ENCODE peak calls at places on chromosomes 5 and 9, in ten cellular contexts. S, Y, Z, P, B, T, U, C, R and O are unnamed samples.

GRCh38 chr9:89144242-89144641 is 34.4 kb downstream of the SHC3 start:
- DNase-seq in U (no peak), P (no peak), B (no peak), S (no peak), T (no peak), Y (no peak), R (no peak), C (no peak), Z (no peak), O (no peak)

GRCh38 chr5:14038341-14038959 is 94.0 kb upstream of the DNAH5 start:
- DNase-seq in B (no peak), C (no peak), R (no peak), P (no peak), S (no peak), Y (no peak), U (peak), T (peak), Z (no peak), O (peak)

GRCh38 chr9:80649001-80649420 is 1040.3 kb downstream of the TLE1 start:
- DNase-seq in B (no peak), T (no peak), P (no peak), Y (no peak), S (no peak), Z (no peak), U (peak), C (peak), R (no peak), O (no peak)

GRCh38 chr5:122493091-122493775 is 181.2 kb downstream of the SNCAIP start:
- DNase-seq in R (no peak), P (no peak), B (no peak), C (peak), Z (no peak), U (no peak), S (no peak), Y (no peak), T (no peak), O (no peak)

GRCh38 chr5:1564182-1564748 is 40.5 kb upstream of the LPCAT1 start:
- DNase-seq in B (no peak), S (peak), Y (no peak), C (peak), R (peak), U (peak), P (no peak), T (no peak), Z (no peak), O (no peak)

GRCh38 chr5:40914835-40915234 is 5.5 kb downstream of the C7 start:
- DNase-seq in S (no peak), Z (no peak), U (peak), Y (no peak), R (no peak), T (no peak), B (no peak), P (no peak), C (no peak), O (no peak)

GRCh38 chr9:15834541-15834940 is 281.7 kb downstream of the CCDC171 start:
- DNase-seq in U (peak), S (no peak), C (no peak), P (no peak), T (no peak), Z (no peak), Y (no peak), R (no peak), B (no peak), O (no peak)

GRCh38 chr9:126819482-126819881 is 14.6 kb downstream of the ZBTB43 start:
- DNase-seq in S (no peak), C (no peak), P (no peak), R (no peak), Z (no peak), Y (no peak), U (no peak), T (no peak), B (no peak), O (no peak)

GRCh38 chr5:129379406-129379805 is 80.7 kb upstream of the ADAMTS19 start:
- DNase-seq in R (no peak), T (no peak), Z (no peak), Y (no peak), C (no peak), S (no peak), U (peak), B (no peak), P (no peak), O (no peak)

GRCh38 chr9:123438821-123439220 is 82.8 kb downstream of the CRB2 start:
- DNase-seq in Y (no peak), B (no peak), T (no peak), U (no peak), R (no peak), S (no peak), C (no peak), P (no peak), Z (peak), O (no peak)

GRCh38 chr5:61450170-61450815 is 118.2 kb downstream of the ZSWIM6 start:
- DNase-seq in Y (no peak), U (peak), R (no peak), B (no peak), S (peak), P (no peak), Z (no peak), C (no peak), T (peak), O (no peak)

GRCh38 chr5:862367-863243 is 11.8 kb upstream of the ZDHHC11 start:
- DNase-seq in Y (no peak), S (peak), R (no peak), P (no peak), C (no peak), U (peak), Z (no peak), T (no peak), B (no peak), O (no peak)

GRCh38 chr9:76662476-76663281 is 101.6 kb upstream of the PCA3 start:
- DNase-seq in Y (no peak), Z (no peak), P (no peak), T (no peak), B (no peak), S (no peak), C (no peak), U (no peak), R (no peak), O (no peak)

GRCh38 chr9:92138157-92138959 is 23.1 kb upstream of the SPTLC1 start:
- DNase-seq in Z (peak), C (peak), U (peak), R (peak), S (peak), T (peak), Y (peak), B (peak), P (peak), O (peak)

GRCh38 chr5:98397081-98397480 is 376.4 kb upstream of the RGMB start:
- DNase-seq in U (peak), C (no peak), B (no peak), T (no peak), R (no peak), Z (no peak), S (no peak), P (no peak), Y (no peak), O (no peak)